ENCODE peak calls at places on chromosomes 6 and 20, in nine cellular contexts. D is stimulated activated CD8-positive, alpha-beta memory T cell treated with anti-CD3 and anti-CD28 coated beads, Interleukin-2, amount 100 ng/mL, for 1 hour; V is neural progenitor cell; E is stimulated activated CD4-positive, alpha-beta T cell treated with anti-CD3 and anti-CD28 coated beads, Interleukin-1b, Interleukin-23, amount 100 ng/mL, for 48 hours; Y is AG08396; K is amniotic stem cell; B is activated CD4-positive, alpha-beta T cell treated with anti-CD3 and anti-CD28 coated beads, Interleukin-2, amount 50 U/mL, for 4 hours; C is T-helper 1 cell; I is iris pigment epithelial cell. U is an unnamed sample.

GRCh38 chr6:148445116-148445515 is 102.5 kb downstream of the SASH1 start:
- DNase-seq in Y (no peak), I (no peak), E (no peak), D (no peak), B (no peak), V (no peak), K (no peak), C (no peak), U (no peak)

GRCh38 chr6:17705778-17706579 is 746 bp downstream of the NUP153 start:
- DNase-seq in C (peak; percentile 79), B (peak; percentile 79), I (peak; percentile 70), D (peak; percentile 72), V (peak; percentile 86), K (no peak), E (peak; percentile 91), Y (peak; percentile 46), U (no peak)

GRCh38 chr6:136923116-136923953 is 1.2 kb downstream of the SLC35D3 start:
- DNase-seq in C (no peak), V (peak; percentile 10), E (peak; percentile 15), Y (no peak), D (no peak), I (no peak), K (no peak), B (no peak), U (no peak)

GRCh38 chr20:63306673-63307537 is 13.9 kb downstream of the COL20A1 start:
- DNase-seq in B (no peak), K (no peak), V (no peak), Y (no peak), C (no peak), E (no peak), D (no peak), I (no peak), U (no peak)

GRCh38 chr6:118350881-118351430 is 197.1 kb upstream of the PLN start:
- DNase-seq in Y (peak; percentile 48), C (no peak), B (no peak), V (no peak), I (peak; percentile 45), K (no peak), E (no peak), D (no peak), U (no peak)

GRCh38 chr20:9110365-9110764 is 41.5 kb downstream of the PLCB4 start:
- DNase-seq in I (peak; percentile 37), D (no peak), V (no peak), Y (peak; percentile 12), C (no peak), E (no peak), K (no peak), B (no peak), U (no peak)

GRCh38 chr20:53001502-53002301 is 29.5 kb downstream of the TSHZ2 start:
- DNase-seq in C (no peak), K (no peak), V (no peak), I (no peak), Y (no peak), D (no peak), E (peak; percentile 30), B (no peak), U (peak; percentile 49)

GRCh38 chr6:2509746-2510145 is 241.0 kb downstream of the MYLK4 start:
- DNase-seq in E (no peak), B (no peak), K (no peak), D (no peak), Y (peak; percentile 17), C (no peak), V (no peak), I (no peak), U (no peak)

GRCh38 chr6:1678966-1679690 is 69.4 kb downstream of the FOXC1 start:
- DNase-seq in D (no peak), I (peak; percentile 17), E (no peak), K (no peak), Y (no peak), V (no peak), B (no peak), C (no peak), U (no peak)

GRCh38 chr20:15544727-15545126 is 1028.5 kb downstream of the KIF16B start:
- DNase-seq in V (no peak), K (no peak), C (no peak), E (no peak), Y (no peak), D (no peak), I (no peak), B (no peak), U (no peak)

GRCh38 chr20:61722146-61722678 is 343.5 kb downstream of the TAF4 start:
- DNase-seq in I (no peak), C (no peak), V (no peak), K (no peak), B (no peak), E (no peak), D (no peak), Y (no peak), U (no peak)

GRCh38 chr6:155247618-155248017 is 16.2 kb upstream of the CLDN20 start:
- DNase-seq in I (peak; percentile 78), D (no peak), B (no peak), Y (peak; percentile 84), V (no peak), C (no peak), K (no peak), E (no peak), U (no peak)

GRCh38 chr6:144415835-144416237 is 130.7 kb downstream of the UTRN start:
- DNase-seq in I (peak; percentile 74), E (no peak), D (no peak), Y (no peak), B (no peak), C (no peak), V (no peak), K (no peak), U (no peak)

GRCh38 chr6:129844118-129844891 is 16.8 kb downstream of the TMEM244 start:
- DNase-seq in Y (peak; percentile 31), I (peak; percentile 86), B (no peak), E (no peak), C (no peak), K (peak; percentile 27), V (peak; percentile 33), D (no peak), U (peak; percentile 59)

GRCh38 chr6:170537329-170537728 is 15.8 kb downstream of the PSMB1 start:
- DNase-seq in Y (no peak), I (no peak), B (no peak), C (no peak), K (no peak), V (no peak), E (no peak), D (no peak), U (no peak)